ENCODE peak calls at places on chromosomes 16 and 17, in seven cellular contexts. B is frontal cortex; J is stimulated activated CD4-positive, alpha-beta T cell treated with anti-CD3 and anti-CD28 coated beads, Interleukin-4, amount 100 ng/mL, for 4 hours; V is left ventricle myocardium superior; X is activated T-helper 9 cell treated with anti-CD3 and anti-CD28 coated beads, Interleukin-2, amount 50 U/mL, for 16 hours; R is progenitor cell of endocrine pancreas; E is brain microvascular endothelial cell. C is an unnamed sample.

GRCh38 chr16:56673916-56674315 is 4.3 kb downstream of the MT1H start:
- DNase-seq in R (no peak), B (no peak), V (peak), E (no peak), J (no peak), X (no peak), C (no peak)

GRCh38 chr17:43632231-43632630 is 29.5 kb downstream of the MEOX1 start:
- DNase-seq in E (no peak), J (no peak), R (no peak), X (no peak), B (no peak), V (no peak), C (no peak)

GRCh38 chr16:14321542-14321941 is 250.4 kb downstream of the MRTFB start:
- DNase-seq in J (no peak), R (no peak), V (peak), E (no peak), B (no peak), X (no peak), C (peak)

GRCh38 chr16:5447734-5448133 is 350.1 kb upstream of the EEF2KMT start:
- DNase-seq in E (no peak), V (no peak), R (no peak), X (no peak), B (no peak), J (no peak), C (no peak)

GRCh38 chr17:66372182-66372581 is 69.8 kb downstream of the PRKCA start:
- DNase-seq in X (no peak), B (no peak), R (no peak), V (no peak), J (no peak), E (no peak), C (no peak)

GRCh38 chr17:41504126-41504977 is 1.1 kb downstream of the KRT13 start:
- DNase-seq in R (no peak), X (no peak), V (no peak), E (no peak), B (no peak), J (no peak), C (no peak)

GRCh38 chr17:31738488-31738887 is 120.6 kb downstream of the COPRS start:
- DNase-seq in X (no peak), R (no peak), E (no peak), B (no peak), J (no peak), V (peak), C (peak)

GRCh38 chr16:69701866-69702265 is 24.5 kb downstream of the NQO1 start:
- DNase-seq in B (no peak), J (no peak), E (no peak), V (no peak), R (no peak), X (no peak), C (no peak)

GRCh38 chr17:10295728-10296343 is 77.0 kb downstream of the MYH13 start:
- DNase-seq in V (peak), B (peak), J (no peak), E (peak), X (no peak), R (peak), C (peak)

GRCh38 chr16:56609463-56609921 is 1.1 kb downstream of the MT2A start:
- DNase-seq in E (peak), X (peak), V (peak), J (peak), B (no peak), R (no peak), C (peak)

C was measured in heart right ventricle.